ENCODE peak calls at places on chromosomes 3 and 15, in eight cellular contexts. G, J, D, X, H, F, R and O are unnamed samples.

GRCh38 chr3:194482196-194482593 is 4.6 kb downstream of the ATP13A3 start:
- DNase-seq in G (no peak), J (no peak), D (no peak), X (no peak), H (no peak), F (no peak), R (no peak), O (no peak)

GRCh38 chr15:77099741-77100463 is 29.0 kb upstream of the TSPAN3 start:
- DNase-seq in G (no peak), J (no peak), D (no peak), X (no peak), H (no peak), F (no peak), R (no peak), O (no peak)

GRCh38 chr3:128133273-128133883 is 9.8 kb upstream of the RUVBL1 start:
- DNase-seq in G (no peak), J (peak; percentile 40), D (peak; percentile 55), X (no peak), H (no peak), F (peak; percentile 36), R (peak; percentile 40), O (no peak)

GRCh38 chr3:169457807-169458206 is 205.7 kb downstream of the MECOM start:
- DNase-seq in G (no peak), J (no peak), D (no peak), X (no peak), H (no peak), F (no peak), R (no peak), O (no peak)

GRCh38 chr15:75233504-75234190 is 24.5 kb upstream of the GOLGA6C start:
- DNase-seq in G (peak; percentile 24), J (no peak), D (no peak), X (no peak), H (no peak), F (no peak), R (no peak), O (no peak)

GRCh38 chr15:90191344-90191687 is 9.8 kb upstream of the SEMA4B start:
- DNase-seq in G (no peak), J (no peak), D (no peak), X (no peak), H (no peak), F (no peak), R (no peak), O (no peak)

GRCh38 chr3:29764059-29764458 is 483.2 kb downstream of the RBMS3 start:
- DNase-seq in G (no peak), J (no peak), D (no peak), X (no peak), H (no peak), F (no peak), R (no peak), O (no peak)

GRCh38 chr15:40439461-40440299 is 1.1 kb upstream of the BAHD1 start:
- DNase-seq in G (peak; percentile 62), J (peak; percentile 71), D (no peak), X (peak; percentile 75), H (no peak), F (no peak), R (peak; percentile 19), O (no peak)

GRCh38 chr3:113002676-113003075 is 11.9 kb downstream of the GTPBP8 start:
- DNase-seq in G (no peak), J (no peak), D (peak; percentile 44), X (no peak), H (no peak), F (no peak), R (peak; percentile 26), O (no peak)

GRCh38 chr15:89129123-89129815 is 41.0 kb downstream of the ABHD2 start:
- DNase-seq in G (peak; percentile 71), J (peak; percentile 77), D (peak; percentile 66), X (peak; percentile 55), H (no peak), F (no peak), R (peak; percentile 46), O (no peak)

GRCh38 chr15:73897441-73898261 is 24.3 kb downstream of the TBC1D21 start:
- DNase-seq in G (peak; percentile 60), J (peak; percentile 56), D (peak; percentile 39), X (peak; percentile 93), H (no peak), F (peak; percentile 37), R (peak; percentile 55), O (no peak)

GRCh38 chr15:87477759-87478687 is 778.5 kb downstream of the NTRK3 start:
- DNase-seq in G (no peak), J (no peak), D (no peak), X (no peak), H (no peak), F (no peak), R (no peak), O (peak; percentile 17)

GRCh38 chr3:105611304-105612192 is 244.8 kb downstream of the ALCAM start:
- DNase-seq in G (no peak), J (no peak), D (no peak), X (no peak), H (no peak), F (peak; percentile 33), R (no peak), O (no peak)

GRCh38 chr3:107238787-107239186 is 138.5 kb upstream of the CCDC54 start:
- DNase-seq in G (no peak), J (no peak), D (no peak), X (no peak), H (no peak), F (no peak), R (no peak), O (no peak)

GRCh38 chr3:13559751-13560540 is 11.0 kb downstream of the FBLN2 start:
- DNase-seq in G (peak; percentile 62), J (no peak), D (no peak), X (no peak), H (no peak), F (no peak), R (no peak), O (no peak)

GRCh38 chr15:67411491-67411890 is 109.4 kb upstream of the C15orf61 start:
- DNase-seq in G (no peak), J (no peak), D (no peak), X (no peak), H (no peak), F (no peak), R (no peak), O (no peak)

GRCh38 chr15:29294732-29295131 is 25.1 kb upstream of the NSMCE3 start:
- DNase-seq in G (no peak), J (no peak), D (no peak), X (no peak), H (no peak), F (no peak), R (no peak), O (no peak)

GRCh38 chr3:45608885-45609284 is 14.3 kb downstream of the LIMD1 start:
- DNase-seq in G (no peak), J (no peak), D (no peak), X (no peak), H (no peak), F (no peak), R (no peak), O (no peak)
- H3K4me1 ChIP-seq in G (peaks cover 99% of the 10 kb centered on the region), J (peaks cover 8% of the 10 kb centered on the region), D (no peaks in the 10 kb centered on the region), X (peaks cover 6% of the 10 kb centered on the region), H (peaks cover 36% of the 10 kb centered on the region), F (peaks cover 9% of the 10 kb centered on the region), R (peaks cover 13% of the 10 kb centered on the region), O (peaks cover 43% of the 10 kb centered on the region)

DNA sequence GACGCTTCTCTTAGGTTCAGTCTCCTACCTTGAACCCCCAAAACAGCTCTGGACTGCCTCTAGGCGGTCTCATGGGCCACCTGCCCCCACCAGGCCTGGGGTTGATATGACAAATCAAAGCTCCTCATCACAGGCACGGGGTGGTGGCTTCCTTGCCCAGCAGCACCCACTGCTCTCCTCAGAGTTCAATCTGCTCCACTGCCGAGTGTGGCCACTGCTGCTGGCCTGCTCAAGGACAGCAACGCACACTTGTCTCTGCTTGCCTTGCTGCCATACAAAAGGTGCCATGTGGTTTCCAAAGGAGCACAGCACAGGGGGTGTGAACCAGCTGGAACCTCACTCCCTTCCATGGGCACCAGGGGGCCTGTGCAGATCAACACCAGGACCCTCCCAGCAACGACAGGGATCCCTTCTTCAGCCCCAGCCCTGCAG is 10.2 kb downstream of the KBTBD13 start:
- DNase-seq in G (no peak), J (no peak), D (no peak), X (peak; percentile 27), H (no peak), F (no peak), R (no peak), O (no peak)
- H3K4me1 ChIP-seq in G (peaks cover 59% of the 10 kb centered on the region), J (peaks cover 34% of the 10 kb centered on the region), D (peaks cover 11% of the 10 kb centered on the region), X (no peaks in the 10 kb centered on the region), H (peaks cover 37% of the 10 kb centered on the region), F (peaks cover 2% of the 10 kb centered on the region), R (peaks cover 10% of the 10 kb centered on the region), O (peaks cover 26% of the 10 kb centered on the region)

GRCh38 chr3:37987751-37988179 is 2.8 kb upstream of the VILL start:
- DNase-seq in G (no peak), J (peak; percentile 68), D (no peak), X (no peak), H (no peak), F (no peak), R (no peak), O (no peak)

GRCh38 chr3:37987315-37987697 is 3.3 kb upstream of the VILL start:
- DNase-seq in G (no peak), J (peak; percentile 71), D (no peak), X (peak; percentile 50), H (no peak), F (no peak), R (no peak), O (peak; percentile 13)

GRCh38 chr3:37985637-37986320 is 4.8 kb upstream of the VILL start:
- DNase-seq in G (peak; percentile 52), J (peak; percentile 78), D (no peak), X (no peak), H (no peak), F (no peak), R (no peak), O (no peak)

GRCh38 chr3:37984596-37984995 is 6.0 kb upstream of the VILL start:
- DNase-seq in G (no peak), J (no peak), D (no peak), X (no peak), H (no peak), F (no peak), R (no peak), O (no peak)

GRCh38 chr3:37986479-37987314 is 3.9 kb upstream of the VILL start:
- DNase-seq in G (no peak), J (peak; percentile 93), D (no peak), X (peak; percentile 98), H (no peak), F (no peak), R (no peak), O (peak; percentile 10)
- H3K4me1 ChIP-seq in G (no peaks in the 10 kb centered on the region), J (peaks cover 31% of the 10 kb centered on the region), D (no peaks in the 10 kb centered on the region), X (peaks cover 47% of the 10 kb centered on the region), H (peaks cover 37% of the 10 kb centered on the region), F (peaks cover 15% of the 10 kb centered on the region), R (peaks cover 4% of the 10 kb centered on the region), O (no peaks in the 10 kb centered on the region)

DNA sequence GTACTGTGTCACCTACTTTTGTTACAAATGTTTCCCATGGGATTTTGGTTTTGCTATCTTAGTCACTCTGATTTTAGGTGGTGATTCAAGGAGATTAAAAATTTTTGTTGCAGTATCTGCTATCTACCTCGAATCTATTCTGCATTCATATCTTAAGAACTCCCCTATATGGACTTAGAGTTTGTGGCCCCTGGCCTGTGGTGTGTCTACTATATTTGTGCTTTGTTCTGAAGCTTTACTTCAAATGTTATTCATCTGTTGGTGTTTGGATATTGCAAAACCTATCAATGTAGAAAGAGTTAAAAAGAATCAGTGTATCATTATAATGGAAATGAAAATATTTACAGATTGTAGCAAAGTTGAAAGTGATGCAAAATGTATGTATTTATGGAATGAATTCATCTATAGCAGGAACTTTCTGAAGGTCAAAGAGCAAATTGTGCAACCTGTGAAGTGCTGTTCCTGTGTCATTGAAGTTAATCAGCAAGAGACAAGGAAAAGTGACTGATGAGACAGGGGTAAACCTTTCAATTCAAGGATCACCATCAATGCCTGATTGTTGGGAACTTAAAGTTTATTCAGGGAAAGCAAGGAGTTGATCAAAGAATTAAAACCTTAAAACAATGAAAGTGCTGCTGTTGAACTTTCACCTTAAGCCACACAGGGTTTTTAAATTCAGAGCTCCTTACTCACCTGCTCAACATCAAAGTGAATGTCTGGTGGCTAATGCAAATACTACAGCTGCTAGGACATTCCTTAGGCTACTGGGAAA is 71.0 kb downstream of the SLMAP start:
- DNase-seq in G (no peak), J (no peak), D (no peak), X (no peak), H (no peak), F (no peak), R (no peak), O (no peak)
- H3K4me1 ChIP-seq in G (peaks cover 51% of the 10 kb centered on the region), J (peaks cover 9% of the 10 kb centered on the region), D (no peaks in the 10 kb centered on the region), X (no peaks in the 10 kb centered on the region), H (peaks cover 4% of the 10 kb centered on the region), F (peaks cover 25% of the 10 kb centered on the region), R (no peaks in the 10 kb centered on the region), O (peaks cover 4% of the 10 kb centered on the region)